ENCODE peak calls at places on chromosomes 7 and 10, in ten cellular contexts. D is OCI-LY7, R is right lobe of liver, O is ovary, H is IMR-90, X is left ventricle myocardium inferior, T is upper lobe of left lung, N is foreskin fibroblast, Y is H9, B is cardiac fibroblast. S is an unnamed sample.
A peak's percentile ranks its signal among the peaks of the same experiment; 100 is the strongest.

GRCh38 chr10:129474642-129475041 is 7.6 kb downstream of the MGMT start:
- DNase-seq in D (no peak), R (no peak), O (no peak), H (no peak), X (no peak), T (peak; percentile 52), N (no peak), Y (no peak), B (no peak), S (no peak)

GRCh38 chr10:37992083-37992482 is 15.6 kb upstream of the ZNF25 start:
- DNase-seq in D (no peak), R (no peak), O (no peak), H (no peak), X (no peak), T (no peak), N (no peak), Y (no peak), B (no peak), S (no peak)

GRCh38 chr10:112950714-112951348 is 784 bp downstream of the TCF7L2 start:
- DNase-seq in D (peak; percentile 52), R (peak; percentile 25), O (peak; percentile 52), H (peak; percentile 49), X (peak; percentile 23), T (peak; percentile 88), N (peak; percentile 57), Y (no peak), B (peak; percentile 44), S (peak; percentile 14)

GRCh38 chr10:62467509-62467908 is 93.3 kb downstream of the ZNF365 start:
- DNase-seq in D (no peak), R (no peak), O (no peak), H (peak; percentile 52), X (no peak), T (no peak), N (peak; percentile 63), Y (no peak), B (no peak), S (no peak)

GRCh38 chr10:29533696-29534285 is 101.0 kb downstream of the SVIL start:
- DNase-seq in D (no peak), R (no peak), O (no peak), H (no peak), X (no peak), T (no peak), N (no peak), Y (no peak), B (no peak), S (no peak)

GRCh38 chr10:119315128-119316001 is 108.0 kb downstream of the GRK5 start:
- DNase-seq in D (no peak), R (no peak), O (no peak), H (peak; percentile 98), X (no peak), T (no peak), N (peak; percentile 93), Y (peak; percentile 79), B (peak; percentile 86), S (peak; percentile 32)

GRCh38 chr10:90111671-90112070 is 410.3 kb downstream of the KIF20B start:
- DNase-seq in D (no peak), R (no peak), O (no peak), H (no peak), X (no peak), T (no peak), N (peak; percentile 83), Y (no peak), B (peak; percentile 18), S (no peak)

GRCh38 chr10:120480065-120480600 is 23.1 kb downstream of the PLPP4 start:
- DNase-seq in D (no peak), R (no peak), O (no peak), H (no peak), X (no peak), T (no peak), N (no peak), Y (peak; percentile 14), B (no peak), S (no peak)

GRCh38 chr10:119237722-119238436 is 30.5 kb downstream of the GRK5 start:
- DNase-seq in D (peak; percentile 8), R (no peak), O (no peak), H (peak; percentile 52), X (no peak), T (no peak), N (no peak), Y (no peak), B (no peak), S (no peak)

GRCh38 chr7:47893721-47894365 is 54.4 kb downstream of the PKD1L1 start:
- DNase-seq in D (no peak), R (no peak), O (no peak), H (no peak), X (no peak), T (no peak), N (no peak), Y (no peak), B (no peak), S (no peak)

GRCh38 chr7:47890125-47890524 is 58.1 kb downstream of the PKD1L1 start:
- DNase-seq in D (no peak), R (no peak), O (no peak), H (no peak), X (no peak), T (no peak), N (no peak), Y (no peak), B (no peak), S (no peak)

GRCh38 chr7:47890606-47891005 is 57.7 kb downstream of the PKD1L1 start:
- DNase-seq in D (no peak), R (no peak), O (no peak), H (no peak), X (no peak), T (peak; percentile 23), N (no peak), Y (no peak), B (no peak), S (no peak)

GRCh38 chr7:47895026-47895425 is 53.2 kb downstream of the PKD1L1 start:
- DNase-seq in D (no peak), R (no peak), O (no peak), H (no peak), X (no peak), T (no peak), N (no peak), Y (no peak), B (no peak), S (no peak)

GRCh38 chr7:47893238-47893637 is 55.0 kb downstream of the PKD1L1 start:
- DNase-seq in D (peak; percentile 31), R (no peak), O (no peak), H (no peak), X (no peak), T (no peak), N (no peak), Y (peak; percentile 76), B (no peak), S (peak; percentile 16)
- TF ChIP-seq CTCF in D (peak; percentile 72), R (no peak), O (no peak), H (no peak), X (peak; percentile 13), T (no peak), N (peak; percentile 18), Y (peak; percentile 84), B (peak; percentile 25), S (peak; percentile 38)

DNA sequence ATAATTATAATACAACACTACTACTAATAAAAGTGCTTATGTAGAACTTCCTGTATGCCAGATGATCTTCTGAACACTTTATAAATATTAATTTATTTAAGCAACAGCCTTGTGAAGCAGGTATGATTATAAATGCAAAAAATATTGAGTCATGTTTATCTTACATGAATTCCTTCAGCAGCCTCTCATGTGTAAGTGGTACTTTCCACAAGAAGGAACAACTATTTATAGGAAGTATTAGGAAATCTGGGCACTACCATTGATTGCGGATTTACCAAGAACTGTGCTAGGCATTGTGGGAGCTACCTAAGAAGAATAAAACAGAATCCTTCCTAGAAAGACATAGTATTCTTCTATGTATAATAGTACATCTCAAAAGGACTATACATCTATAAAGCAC is 10.7 kb upstream of the STEAP4 start:
- DNase-seq in D (no peak), R (no peak), O (no peak), H (no peak), X (no peak), T (no peak), N (no peak), Y (no peak), B (no peak), S (no peak)
- TF ChIP-seq CTCF in D (no peak), R (no peak), O (no peak), H (no peak), X (no peak), T (no peak), N (no peak), Y (no peak), B (no peak), S (no peak)

GRCh38 chr7:134478707-134479106 is 19.8 kb upstream of the AKR1B1 start:
- DNase-seq in D (no peak), R (no peak), O (no peak), H (peak; percentile 25), X (no peak), T (no peak), N (peak; percentile 47), Y (no peak), B (no peak), S (no peak)
- TF ChIP-seq CTCF in D (peak; percentile 49), R (no peak), O (no peak), H (peak; percentile 40), X (no peak), T (no peak), N (peak; percentile 13), Y (peak; percentile 11), B (peak; percentile 51), S (no peak)

GRCh38 chr7:26170663-26171062 is 18.7 kb downstream of the NFE2L3 start:
- DNase-seq in D (no peak), R (no peak), O (no peak), H (peak; percentile 41), X (no peak), T (no peak), N (no peak), Y (no peak), B (no peak), S (no peak)

GRCh38 chr7:26169271-26169670 is 17.3 kb downstream of the NFE2L3 start:
- DNase-seq in D (no peak), R (no peak), O (no peak), H (no peak), X (no peak), T (no peak), N (no peak), Y (no peak), B (no peak), S (no peak)

GRCh38 chr7:26167293-26167934 is 15.4 kb downstream of the NFE2L3 start:
- DNase-seq in D (no peak), R (no peak), O (no peak), H (no peak), X (no peak), T (no peak), N (no peak), Y (no peak), B (no peak), S (no peak)

GRCh38 chr7:26166681-26167266 is 14.8 kb downstream of the NFE2L3 start:
- DNase-seq in D (no peak), R (no peak), O (no peak), H (no peak), X (no peak), T (no peak), N (no peak), Y (no peak), B (no peak), S (no peak)

DNA sequence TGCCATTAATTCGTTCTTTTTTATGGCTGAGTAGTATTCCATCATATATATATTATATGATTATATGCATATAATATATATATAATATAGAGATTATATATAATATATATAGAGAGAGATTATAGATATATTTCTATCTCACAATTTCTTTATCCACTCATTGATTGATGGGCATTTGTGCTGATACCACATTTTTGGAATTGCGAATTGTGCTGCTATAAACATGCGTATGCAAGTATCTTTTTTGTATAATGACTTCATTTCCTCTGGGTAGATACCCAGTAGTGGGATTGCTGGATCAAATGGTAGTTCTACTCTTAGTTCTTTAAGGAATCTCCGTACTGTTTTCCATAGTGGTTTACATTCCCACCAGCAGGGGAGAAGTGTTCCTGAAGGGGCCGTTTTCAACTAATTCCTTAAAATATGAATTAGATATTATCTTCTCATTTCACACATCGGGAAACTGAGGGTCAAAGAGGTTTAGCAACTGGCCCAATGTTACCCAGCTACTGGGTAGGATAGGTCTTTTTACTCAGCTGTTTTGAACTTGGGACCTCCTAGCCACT is 16.5 kb downstream of the NFE2L3 start:
- DNase-seq in D (no peak), R (no peak), O (no peak), H (no peak), X (no peak), T (no peak), N (no peak), Y (no peak), B (no peak), S (no peak)
- TF ChIP-seq CTCF in D (no peak), R (no peak), O (no peak), H (no peak), X (no peak), T (no peak), N (no peak), Y (peak; percentile 51), B (no peak), S (no peak)